ENCODE peak calls at places on chromosomes 3 and 15, in four cellular contexts. U is ovary, C is stomach, S is sigmoid colon. Z is an unnamed sample.

GRCh38 chr3:99945328-99945995 is 127.8 kb downstream of the CMSS1 start:
- DNase-seq in C (peak), S (no peak), U (no peak), Z (no peak)

GRCh38 chr15:68154923-68155559 is 50.1 kb downstream of the CALML4 start:
- DNase-seq in U (no peak), S (no peak), C (peak), Z (no peak)

GRCh38 chr3:121648219-121648958 is 12.3 kb downstream of the HCLS1 start:
- DNase-seq in C (no peak), U (no peak), S (no peak), Z (no peak)

GRCh38 chr15:31060429-31061140 is 40.9 kb downstream of the TRPM1 start:
- DNase-seq in U (no peak), C (peak), S (no peak), Z (no peak)

GRCh38 chr3:114223146-114223545 is 14.2 kb downstream of the ZNF80 start:
- DNase-seq in S (no peak), U (no peak), C (no peak), Z (no peak)

GRCh38 chr3:119360046-119360445 is 65.9 kb downstream of the ARHGAP31 start:
- DNase-seq in C (no peak), U (no peak), S (no peak), Z (no peak)

GRCh38 chr3:151880326-151880725 is 6.9 kb downstream of the SUCNR1 start:
- DNase-seq in C (no peak), U (no peak), S (no peak), Z (no peak)

GRCh38 chr3:168049366-168049974 is 46.3 kb downstream of the GOLIM4 start:
- DNase-seq in S (no peak), C (no peak), U (no peak), Z (no peak)

GRCh38 chr3:43884581-43884980 is 193.8 kb downstream of the ABHD5 start:
- DNase-seq in C (no peak), U (peak), S (no peak), Z (no peak)

GRCh38 chr3:177195242-177195940 is 1.9 kb downstream of the TBL1XR1 start:
- DNase-seq in U (no peak), C (no peak), S (no peak), Z (no peak)

GRCh38 chr15:71469393-71469792 is 341.0 kb upstream of the NR2E3 start:
- DNase-seq in U (no peak), C (no peak), S (no peak), Z (no peak)

GRCh38 chr3:18791752-18792151 is 356.6 kb upstream of the KCNH8 start:
- DNase-seq in S (no peak), C (no peak), U (no peak), Z (no peak)

GRCh38 chr3:133915685-133916639 is 20.3 kb upstream of the RAB6B start:
- DNase-seq in S (no peak), U (no peak), C (no peak), Z (peak)

GRCh38 chr3:32817561-32818430 is at the start of gene TRIM71:
- DNase-seq in U (no peak), C (no peak), S (no peak), Z (no peak)

GRCh38 chr15:42582569-42583235 is 7.3 kb downstream of the STARD9 start:
- DNase-seq in U (no peak), S (no peak), C (no peak), Z (peak)

GRCh38 chr15:31197497-31198414 is 96.2 kb upstream of the TRPM1 start:
- DNase-seq in S (no peak), U (no peak), C (peak), Z (no peak)

GRCh38 chr3:54188176-54188791 is 65.9 kb downstream of the CACNA2D3 start:
- DNase-seq in C (peak), U (peak), S (no peak), Z (no peak)

GRCh38 chr15:59317211-59317610 is 55.5 kb downstream of the MYO1E start:
- DNase-seq in U (no peak), S (no peak), C (no peak), Z (no peak)

GRCh38 chr3:193744822-193745684 is 152.0 kb downstream of the OPA1 start:
- DNase-seq in S (no peak), C (no peak), U (no peak), Z (no peak)

GRCh38 chr3:9846931-9847488 is 3.2 kb upstream of the RPUSD3 start:
- DNase-seq in U (no peak), C (no peak), S (no peak), Z (no peak)

GRCh38 chr15:47949815-47950214 is 171.0 kb upstream of the SLC24A5 start:
- DNase-seq in C (no peak), S (no peak), U (no peak), Z (no peak)

GRCh38 chr15:85704021-85704420 is 90.7 kb downstream of the KLHL25 start:
- DNase-seq in U (no peak), C (no peak), S (no peak), Z (no peak)

GRCh38 chr3:156981005-156981404 is 154.9 kb downstream of the LEKR1 start:
- DNase-seq in S (no peak), C (no peak), U (no peak), Z (no peak)

GRCh38 chr3:156973954-156974353 is 147.8 kb downstream of the LEKR1 start:
- DNase-seq in U (no peak), C (no peak), S (no peak), Z (no peak)

GRCh38 chr3:156974931-156975330 is 148.8 kb downstream of the LEKR1 start:
- DNase-seq in S (no peak), U (no peak), C (no peak), Z (no peak)

GRCh38 chr3:156976933-156977332 is 150.8 kb downstream of the LEKR1 start:
- DNase-seq in S (no peak), U (no peak), C (no peak), Z (no peak)

DNA sequence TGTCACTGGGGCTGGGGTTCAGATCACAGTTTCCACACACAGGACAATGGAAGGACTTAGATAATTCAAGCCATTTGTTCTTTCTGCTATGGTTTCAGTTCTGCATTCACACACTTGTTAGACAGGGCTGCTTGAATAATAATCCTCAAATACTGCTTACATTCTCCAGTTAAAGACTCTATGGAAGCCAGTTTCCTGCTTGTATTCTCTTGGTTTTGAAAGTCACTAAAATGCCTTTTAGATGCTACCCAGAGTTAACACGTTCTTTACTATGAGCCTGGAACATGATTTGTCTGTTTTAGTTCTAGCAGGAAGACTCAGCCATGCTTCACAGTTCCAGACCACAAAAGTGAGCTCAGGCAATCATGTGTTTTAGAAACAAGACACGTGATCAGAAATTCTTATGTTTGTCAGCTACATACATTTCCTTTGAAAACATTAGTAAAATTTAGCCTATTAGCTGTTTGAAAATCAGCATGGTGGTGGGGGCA is 152.4 kb downstream of the LEKR1 start:
- DNase-seq in S (no peak), C (no peak), U (no peak), Z (no peak)
- TF ChIP-seq POLR2A in S (no peak), C (no peak), U (no peak), Z (no peak)

GRCh38 chr15:96893159-96893906 is 562.8 kb downstream of the NR2F2 start:
- DNase-seq in U (no peak), S (no peak), C (peak), Z (no peak)
- TF ChIP-seq CTCF in U (peak), S (no peak), C (peak), Z (peak)

DNA sequence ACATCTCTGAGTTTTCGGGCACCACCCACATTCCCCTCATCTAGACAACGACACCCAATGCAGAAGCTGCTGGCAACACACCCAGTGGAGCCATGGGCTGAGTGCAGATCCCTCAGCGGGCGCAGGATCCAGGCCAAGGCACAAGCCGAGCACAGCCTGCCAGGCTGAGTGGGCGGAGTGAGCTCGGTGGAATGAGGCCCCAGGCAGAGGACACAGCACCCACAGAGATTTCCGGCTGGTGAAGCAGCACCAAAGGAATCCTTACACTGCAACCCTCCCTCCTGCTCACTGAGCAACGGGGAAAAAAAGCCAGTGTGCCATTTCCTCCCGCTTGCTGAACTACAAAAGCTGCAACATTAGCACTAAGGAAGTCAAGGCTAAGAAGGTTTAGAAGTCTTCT is 34.2 kb downstream of the ZMAT3 start:
- DNase-seq in U (no peak), C (no peak), S (peak), Z (no peak)
- TF ChIP-seq EP300 in U (no peak), C (no peak), S (no peak), Z (no peak)

DNA sequence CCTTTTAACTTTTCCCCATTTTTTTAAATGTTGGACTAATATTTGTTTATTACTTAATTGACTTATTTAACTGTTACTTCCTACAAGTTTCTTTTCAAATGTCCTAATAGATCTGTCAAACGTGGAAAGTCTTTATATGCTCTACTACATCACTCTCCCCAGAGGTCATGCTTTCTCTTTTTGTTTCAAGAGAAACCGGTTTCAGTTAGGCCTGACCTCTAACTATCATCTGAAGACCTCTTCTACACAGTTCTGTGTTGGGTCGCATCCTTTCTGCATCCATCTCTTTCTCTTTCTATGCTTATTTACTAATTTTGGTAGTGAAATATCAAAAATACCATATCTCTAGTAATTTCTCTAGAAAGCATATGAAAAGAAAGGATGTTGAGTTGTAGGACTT is 781.3 kb upstream of the ARPP21 start:
- DNase-seq in U (no peak), C (no peak), S (no peak), Z (no peak)
- TF ChIP-seq POLR2A in U (no peak), C (no peak), S (no peak), Z (no peak)

DNA sequence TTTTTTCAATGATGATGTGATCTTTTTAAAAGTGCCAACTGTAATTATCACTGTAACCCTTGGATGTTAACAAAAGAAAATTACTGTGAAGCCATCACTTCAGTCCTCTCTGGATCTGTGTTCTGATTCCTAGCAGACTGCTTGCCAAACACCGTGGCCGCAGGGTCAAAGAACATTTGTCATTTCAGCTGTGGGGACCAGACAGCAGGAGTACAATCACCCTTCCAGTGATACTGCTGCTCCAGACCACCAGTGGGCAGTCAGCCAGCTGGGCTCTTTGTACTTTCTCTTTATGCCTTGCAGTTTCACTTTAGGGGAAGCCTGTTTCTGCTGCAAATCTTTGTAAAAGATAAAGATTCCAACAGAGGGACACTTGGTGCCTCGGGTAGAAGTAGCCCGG is 770.0 kb downstream of the GRM7 start:
- DNase-seq in U (peak), C (peak), S (peak), Z (no peak)
- TF ChIP-seq CTCF in U (no peak), C (no peak), S (no peak), Z (no peak)

Z was measured in esophagus muscularis mucosa.